ENCODE peak calls at places on chromosomes 4 and X, in ten cellular contexts. One of them, this sample, is unnamed.

GRCh38 chrX:72498782-72499181 is 73.9 kb downstream of the HDAC8 start:
- DNase-seq in mesothelial cell of epicardium: no peak
- DNase-seq in fibroblast of lung: peak
- DNase-seq in colonic mucosa: no peak
- DNase-seq in BE2C: no peak
- DNase-seq in GM10248: no peak
- DNase-seq in tibial artery: peak
- DNase-seq in kidney epithelial cell: no peak
- DNase-seq in psoas muscle: no peak
- DNase-seq in choroid plexus epithelial cell: peak
- DNase-seq in this sample: no peak

GRCh38 chrX:51894697-51895336 is 1.4 kb downstream of the MAGED1 start:
- DNase-seq in mesothelial cell of epicardium: no peak
- DNase-seq in fibroblast of lung: peak
- DNase-seq in colonic mucosa: peak
- DNase-seq in GM10248: peak
- DNase-seq in tibial artery: peak
- DNase-seq in psoas muscle: peak
- DNase-seq in choroid plexus epithelial cell: peak
- DNase-seq in BE2C: peak
- DNase-seq in kidney epithelial cell: no peak
- DNase-seq in this sample: no peak

GRCh38 chr4:2243682-2244380 is 1.9 kb upstream of the HAUS3 start:
- DNase-seq in fibroblast of lung: peak
- DNase-seq in choroid plexus epithelial cell: peak
- DNase-seq in mesothelial cell of epicardium: no peak
- DNase-seq in BE2C: peak
- DNase-seq in psoas muscle: peak
- DNase-seq in kidney epithelial cell: no peak
- DNase-seq in tibial artery: peak
- DNase-seq in colonic mucosa: peak
- DNase-seq in GM10248: peak
- DNase-seq in this sample: no peak

GRCh38 chr4:85825937-85826678 is 351.2 kb downstream of the ARHGAP24 start:
- DNase-seq in colonic mucosa: peak
- DNase-seq in GM10248: no peak
- DNase-seq in mesothelial cell of epicardium: no peak
- DNase-seq in kidney epithelial cell: peak
- DNase-seq in fibroblast of lung: peak
- DNase-seq in BE2C: peak
- DNase-seq in tibial artery: peak
- DNase-seq in choroid plexus epithelial cell: peak
- DNase-seq in psoas muscle: no peak
- DNase-seq in this sample: no peak

GRCh38 chrX:3549442-3549875 is 164.0 kb downstream of the PRKX start:
- DNase-seq in fibroblast of lung: no peak
- DNase-seq in tibial artery: no peak
- DNase-seq in BE2C: peak
- DNase-seq in GM10248: no peak
- DNase-seq in kidney epithelial cell: no peak
- DNase-seq in mesothelial cell of epicardium: no peak
- DNase-seq in colonic mucosa: no peak
- DNase-seq in psoas muscle: no peak
- DNase-seq in choroid plexus epithelial cell: peak
- DNase-seq in this sample: no peak

GRCh38 chrX:153635788-153636668 is 11.0 kb upstream of the DUSP9 start:
- DNase-seq in mesothelial cell of epicardium: no peak
- DNase-seq in colonic mucosa: no peak
- DNase-seq in GM10248: peak
- DNase-seq in choroid plexus epithelial cell: peak
- DNase-seq in psoas muscle: peak
- DNase-seq in BE2C: peak
- DNase-seq in fibroblast of lung: no peak
- DNase-seq in tibial artery: no peak
- DNase-seq in kidney epithelial cell: no peak
- DNase-seq in this sample: no peak

GRCh38 chr4:124121511-124121934 is 591.0 kb downstream of the ANKRD50 start:
- DNase-seq in kidney epithelial cell: no peak
- DNase-seq in psoas muscle: no peak
- DNase-seq in choroid plexus epithelial cell: peak
- DNase-seq in colonic mucosa: no peak
- DNase-seq in tibial artery: no peak
- DNase-seq in GM10248: no peak
- DNase-seq in fibroblast of lung: peak
- DNase-seq in BE2C: no peak
- DNase-seq in mesothelial cell of epicardium: no peak
- DNase-seq in this sample: no peak

GRCh38 chrX:29787666-29788065 is 427.7 kb upstream of the MAGEB2 start:
- DNase-seq in kidney epithelial cell: no peak
- DNase-seq in colonic mucosa: no peak
- DNase-seq in BE2C: no peak
- DNase-seq in mesothelial cell of epicardium: no peak
- DNase-seq in GM10248: no peak
- DNase-seq in fibroblast of lung: peak
- DNase-seq in tibial artery: no peak
- DNase-seq in psoas muscle: no peak
- DNase-seq in choroid plexus epithelial cell: peak
- DNase-seq in this sample: no peak

GRCh38 chr4:98468744-98469143 is 189.7 kb downstream of the TSPAN5 start:
- DNase-seq in fibroblast of lung: peak
- DNase-seq in GM10248: no peak
- DNase-seq in tibial artery: no peak
- DNase-seq in colonic mucosa: no peak
- DNase-seq in mesothelial cell of epicardium: no peak
- DNase-seq in kidney epithelial cell: no peak
- DNase-seq in choroid plexus epithelial cell: peak
- DNase-seq in psoas muscle: no peak
- DNase-seq in BE2C: no peak
- DNase-seq in this sample: no peak

GRCh38 chrX:53093177-53093655 is 726 bp upstream of the KANTR start:
- DNase-seq in colonic mucosa: peak
- DNase-seq in tibial artery: peak
- DNase-seq in kidney epithelial cell: no peak
- DNase-seq in choroid plexus epithelial cell: peak
- DNase-seq in BE2C: peak
- DNase-seq in psoas muscle: peak
- DNase-seq in fibroblast of lung: peak
- DNase-seq in GM10248: peak
- DNase-seq in mesothelial cell of epicardium: peak
- DNase-seq in this sample: no peak

GRCh38 chr4:138953962-138954371 is 61.6 kb upstream of the NOCT start:
- DNase-seq in kidney epithelial cell: peak
- DNase-seq in colonic mucosa: no peak
- DNase-seq in psoas muscle: no peak
- DNase-seq in choroid plexus epithelial cell: peak
- DNase-seq in BE2C: no peak
- DNase-seq in tibial artery: peak
- DNase-seq in fibroblast of lung: peak
- DNase-seq in GM10248: no peak
- DNase-seq in mesothelial cell of epicardium: no peak
- DNase-seq in this sample: no peak

GRCh38 chrX:151030845-151031244 is 47.7 kb downstream of the HMGB3 start:
- DNase-seq in fibroblast of lung: no peak
- DNase-seq in tibial artery: no peak
- DNase-seq in BE2C: no peak
- DNase-seq in mesothelial cell of epicardium: no peak
- DNase-seq in psoas muscle: no peak
- DNase-seq in kidney epithelial cell: no peak
- DNase-seq in choroid plexus epithelial cell: no peak
- DNase-seq in colonic mucosa: no peak
- DNase-seq in GM10248: no peak
- DNase-seq in this sample: no peak

GRCh38 chrX:107672955-107673378 is 44.7 kb downstream of the PRPS1 start:
- DNase-seq in mesothelial cell of epicardium: no peak
- DNase-seq in BE2C: peak
- DNase-seq in fibroblast of lung: peak
- DNase-seq in choroid plexus epithelial cell: peak
- DNase-seq in psoas muscle: peak
- DNase-seq in colonic mucosa: peak
- DNase-seq in GM10248: peak
- DNase-seq in tibial artery: peak
- DNase-seq in kidney epithelial cell: no peak
- DNase-seq in this sample: no peak

GRCh38 chr4:820230-821172 is 5.4 kb downstream of the CPLX1 start:
- DNase-seq in kidney epithelial cell: no peak
- DNase-seq in BE2C: no peak
- DNase-seq in choroid plexus epithelial cell: no peak
- DNase-seq in mesothelial cell of epicardium: no peak
- DNase-seq in tibial artery: no peak
- DNase-seq in colonic mucosa: no peak
- DNase-seq in GM10248: no peak
- DNase-seq in fibroblast of lung: no peak
- DNase-seq in psoas muscle: peak
- DNase-seq in this sample: no peak

GRCh38 chr4:145788765-145789164 is 108.8 kb downstream of the C4orf51 start:
- DNase-seq in psoas muscle: no peak
- DNase-seq in BE2C: no peak
- DNase-seq in kidney epithelial cell: no peak
- DNase-seq in mesothelial cell of epicardium: no peak
- DNase-seq in GM10248: no peak
- DNase-seq in choroid plexus epithelial cell: no peak
- DNase-seq in fibroblast of lung: peak
- DNase-seq in tibial artery: no peak
- DNase-seq in colonic mucosa: no peak
- DNase-seq in this sample: no peak

GRCh38 chr4:165600959-165601674 is 222.3 kb downstream of the CPE start:
- DNase-seq in kidney epithelial cell: no peak
- DNase-seq in tibial artery: no peak
- DNase-seq in mesothelial cell of epicardium: no peak
- DNase-seq in fibroblast of lung: no peak
- DNase-seq in GM10248: no peak
- DNase-seq in BE2C: no peak
- DNase-seq in psoas muscle: no peak
- DNase-seq in choroid plexus epithelial cell: no peak
- DNase-seq in colonic mucosa: no peak
- DNase-seq in this sample: no peak

GRCh38 chr4:125736057-125736456 is 421.3 kb downstream of the FAT4 start:
- DNase-seq in kidney epithelial cell: no peak
- DNase-seq in GM10248: no peak
- DNase-seq in mesothelial cell of epicardium: no peak
- DNase-seq in BE2C: no peak
- DNase-seq in fibroblast of lung: peak
- DNase-seq in colonic mucosa: no peak
- DNase-seq in psoas muscle: no peak
- DNase-seq in choroid plexus epithelial cell: peak
- DNase-seq in tibial artery: no peak
- DNase-seq in this sample: no peak

GRCh38 chr4:18248611-18249010 is 227.1 kb upstream of the LCORL start:
- DNase-seq in psoas muscle: no peak
- DNase-seq in choroid plexus epithelial cell: no peak
- DNase-seq in kidney epithelial cell: no peak
- DNase-seq in tibial artery: no peak
- DNase-seq in mesothelial cell of epicardium: no peak
- DNase-seq in fibroblast of lung: no peak
- DNase-seq in colonic mucosa: no peak
- DNase-seq in BE2C: no peak
- DNase-seq in GM10248: no peak
- DNase-seq in this sample: no peak

GRCh38 chrX:39896951-39897740 is 200.6 kb downstream of the BCOR start:
- DNase-seq in kidney epithelial cell: no peak
- DNase-seq in mesothelial cell of epicardium: no peak
- DNase-seq in fibroblast of lung: peak
- DNase-seq in GM10248: no peak
- DNase-seq in colonic mucosa: no peak
- DNase-seq in psoas muscle: peak
- DNase-seq in BE2C: peak
- DNase-seq in choroid plexus epithelial cell: peak
- DNase-seq in tibial artery: peak
- DNase-seq in this sample: no peak

GRCh38 chr4:71545168-71545567 is 206.3 kb downstream of the SLC4A4 start:
- DNase-seq in BE2C: no peak
- DNase-seq in mesothelial cell of epicardium: no peak
- DNase-seq in psoas muscle: no peak
- DNase-seq in tibial artery: no peak
- DNase-seq in colonic mucosa: no peak
- DNase-seq in fibroblast of lung: peak
- DNase-seq in kidney epithelial cell: no peak
- DNase-seq in choroid plexus epithelial cell: peak
- DNase-seq in GM10248: no peak
- DNase-seq in this sample: no peak

GRCh38 chrX:57930051-57930450 is 19.8 kb upstream of the ZXDA start:
- DNase-seq in GM10248: no peak
- DNase-seq in kidney epithelial cell: no peak
- DNase-seq in fibroblast of lung: no peak
- DNase-seq in BE2C: no peak
- DNase-seq in colonic mucosa: no peak
- DNase-seq in psoas muscle: no peak
- DNase-seq in mesothelial cell of epicardium: no peak
- DNase-seq in tibial artery: no peak
- DNase-seq in choroid plexus epithelial cell: no peak
- DNase-seq in this sample: no peak

GRCh38 chr4:58732973-58733372 is 1622.8 kb upstream of the IGFBP7 start:
- DNase-seq in tibial artery: no peak
- DNase-seq in fibroblast of lung: no peak
- DNase-seq in psoas muscle: no peak
- DNase-seq in colonic mucosa: no peak
- DNase-seq in GM10248: no peak
- DNase-seq in choroid plexus epithelial cell: peak
- DNase-seq in BE2C: no peak
- DNase-seq in kidney epithelial cell: no peak
- DNase-seq in mesothelial cell of epicardium: no peak
- DNase-seq in this sample: no peak
- TF ChIP-seq CTCF in tibial artery: no peak
- TF ChIP-seq CTCF in fibroblast of lung: no peak
- TF ChIP-seq CTCF in psoas muscle: no peak
- TF ChIP-seq CTCF in colonic mucosa: peak
- TF ChIP-seq CTCF in GM10248: no peak
- TF ChIP-seq CTCF in choroid plexus epithelial cell: peak
- TF ChIP-seq CTCF in BE2C: no peak
- TF ChIP-seq CTCF in kidney epithelial cell: no peak
- TF ChIP-seq CTCF in mesothelial cell of epicardium: no peak
- TF ChIP-seq CTCF in this sample: peak

GRCh38 chr4:3399277-3400194 is 42.2 kb upstream of the HGFAC start:
- DNase-seq in GM10248: no peak
- DNase-seq in BE2C: no peak
- DNase-seq in choroid plexus epithelial cell: peak
- DNase-seq in kidney epithelial cell: no peak
- DNase-seq in psoas muscle: no peak
- DNase-seq in colonic mucosa: no peak
- DNase-seq in tibial artery: peak
- DNase-seq in mesothelial cell of epicardium: no peak
- DNase-seq in fibroblast of lung: peak
- DNase-seq in this sample: peak
- TF ChIP-seq CTCF in GM10248: no peak
- TF ChIP-seq CTCF in BE2C: peak
- TF ChIP-seq CTCF in choroid plexus epithelial cell: peak
- TF ChIP-seq CTCF in kidney epithelial cell: no peak
- TF ChIP-seq CTCF in psoas muscle: peak
- TF ChIP-seq CTCF in colonic mucosa: no peak
- TF ChIP-seq CTCF in tibial artery: peak
- TF ChIP-seq CTCF in mesothelial cell of epicardium: no peak
- TF ChIP-seq CTCF in fibroblast of lung: peak
- TF ChIP-seq CTCF in this sample: no peak

GRCh38 chrX:105480646-105481310 is 260.3 kb upstream of the TEX13A start:
- DNase-seq in kidney epithelial cell: no peak
- DNase-seq in BE2C: no peak
- DNase-seq in colonic mucosa: no peak
- DNase-seq in psoas muscle: no peak
- DNase-seq in tibial artery: no peak
- DNase-seq in mesothelial cell of epicardium: no peak
- DNase-seq in fibroblast of lung: no peak
- DNase-seq in GM10248: no peak
- DNase-seq in choroid plexus epithelial cell: no peak
- DNase-seq in this sample: no peak
- TF ChIP-seq CTCF in kidney epithelial cell: no peak
- TF ChIP-seq CTCF in BE2C: no peak
- TF ChIP-seq CTCF in colonic mucosa: no peak
- TF ChIP-seq CTCF in psoas muscle: no peak
- TF ChIP-seq CTCF in tibial artery: no peak
- TF ChIP-seq CTCF in mesothelial cell of epicardium: no peak
- TF ChIP-seq CTCF in fibroblast of lung: no peak
- TF ChIP-seq CTCF in GM10248: no peak
- TF ChIP-seq CTCF in choroid plexus epithelial cell: no peak
- TF ChIP-seq CTCF in this sample: no peak

GRCh38 chrX:12950851-12951589 is 23.9 kb upstream of the TMSB4X start:
- DNase-seq in tibial artery: no peak
- DNase-seq in choroid plexus epithelial cell: peak
- DNase-seq in GM10248: no peak
- DNase-seq in psoas muscle: peak
- DNase-seq in mesothelial cell of epicardium: no peak
- DNase-seq in BE2C: peak
- DNase-seq in kidney epithelial cell: no peak
- DNase-seq in colonic mucosa: peak
- DNase-seq in fibroblast of lung: no peak
- DNase-seq in this sample: no peak
- TF ChIP-seq CTCF in tibial artery: no peak
- TF ChIP-seq CTCF in choroid plexus epithelial cell: peak
- TF ChIP-seq CTCF in GM10248: peak
- TF ChIP-seq CTCF in psoas muscle: no peak
- TF ChIP-seq CTCF in mesothelial cell of epicardium: peak
- TF ChIP-seq CTCF in BE2C: peak
- TF ChIP-seq CTCF in kidney epithelial cell: peak
- TF ChIP-seq CTCF in colonic mucosa: peak
- TF ChIP-seq CTCF in fibroblast of lung: no peak
- TF ChIP-seq CTCF in this sample: peak

This sample was measured in type B pancreatic cell.